ENCODE peak calls at places on chromosomes 13 and 19, in five cellular contexts. One of them, this sample, is unnamed.

GRCh38 chr19:464146-464545 is 3.3 kb upstream of the SHC2 start:
- DNase-seq in Caki2: no peak
- DNase-seq in stimulated activated CD8-positive, alpha-beta memory T cell treated with anti-CD3 and anti-CD28 coated beads, Interleukin-4, amount 100 ng/mL, for 24 hours: no peak
- DNase-seq in mesendoderm: no peak
- DNase-seq in ELR: no peak
- DNase-seq in this sample: no peak

GRCh38 chr19:35959968-35960320 is 23.8 kb downstream of the LRFN3 start:
- DNase-seq in mesendoderm: no peak
- DNase-seq in Caki2: no peak
- DNase-seq in ELR: no peak
- DNase-seq in stimulated activated CD8-positive, alpha-beta memory T cell treated with anti-CD3 and anti-CD28 coated beads, Interleukin-4, amount 100 ng/mL, for 24 hours: no peak
- DNase-seq in this sample: no peak

GRCh38 chr13:66138172-66138811 is 1091.8 kb downstream of the PCDH9 start:
- DNase-seq in ELR: no peak
- DNase-seq in stimulated activated CD8-positive, alpha-beta memory T cell treated with anti-CD3 and anti-CD28 coated beads, Interleukin-4, amount 100 ng/mL, for 24 hours: no peak
- DNase-seq in mesendoderm: no peak
- DNase-seq in Caki2: no peak
- DNase-seq in this sample: no peak

GRCh38 chr13:23161176-23161825 is 19.5 kb upstream of the SGCG start:
- DNase-seq in Caki2: no peak
- DNase-seq in mesendoderm: no peak
- DNase-seq in ELR: no peak
- DNase-seq in stimulated activated CD8-positive, alpha-beta memory T cell treated with anti-CD3 and anti-CD28 coated beads, Interleukin-4, amount 100 ng/mL, for 24 hours: no peak
- DNase-seq in this sample: no peak

GRCh38 chr13:21673592-21674270 is 2.9 kb downstream of the FGF9 start:
- DNase-seq in Caki2: peak
- DNase-seq in ELR: peak
- DNase-seq in stimulated activated CD8-positive, alpha-beta memory T cell treated with anti-CD3 and anti-CD28 coated beads, Interleukin-4, amount 100 ng/mL, for 24 hours: no peak
- DNase-seq in mesendoderm: peak
- DNase-seq in this sample: peak

GRCh38 chr19:13022859-13023636 is 27.8 kb downstream of the NFIX start:
- DNase-seq in mesendoderm: peak
- DNase-seq in ELR: peak
- DNase-seq in Caki2: no peak
- DNase-seq in stimulated activated CD8-positive, alpha-beta memory T cell treated with anti-CD3 and anti-CD28 coated beads, Interleukin-4, amount 100 ng/mL, for 24 hours: no peak
- DNase-seq in this sample: no peak

GRCh38 chr19:46295401-46296308 is 1.2 kb upstream of the HIF3A start:
- DNase-seq in stimulated activated CD8-positive, alpha-beta memory T cell treated with anti-CD3 and anti-CD28 coated beads, Interleukin-4, amount 100 ng/mL, for 24 hours: no peak
- DNase-seq in ELR: no peak
- DNase-seq in mesendoderm: no peak
- DNase-seq in Caki2: no peak
- DNase-seq in this sample: no peak

GRCh38 chr19:41871573-41872383 is 5.3 kb upstream of the CD79A start:
- DNase-seq in stimulated activated CD8-positive, alpha-beta memory T cell treated with anti-CD3 and anti-CD28 coated beads, Interleukin-4, amount 100 ng/mL, for 24 hours: peak
- DNase-seq in ELR: peak
- DNase-seq in mesendoderm: peak
- DNase-seq in Caki2: peak
- DNase-seq in this sample: peak

GRCh38 chr13:45826741-45827140 is 24.8 kb downstream of the SIAH3 start:
- DNase-seq in stimulated activated CD8-positive, alpha-beta memory T cell treated with anti-CD3 and anti-CD28 coated beads, Interleukin-4, amount 100 ng/mL, for 24 hours: no peak
- DNase-seq in mesendoderm: no peak
- DNase-seq in ELR: no peak
- DNase-seq in Caki2: no peak
- DNase-seq in this sample: no peak

GRCh38 chr13:39448831-39449230 is 154.2 kb downstream of the LHFPL6 start:
- DNase-seq in Caki2: no peak
- DNase-seq in mesendoderm: no peak
- DNase-seq in stimulated activated CD8-positive, alpha-beta memory T cell treated with anti-CD3 and anti-CD28 coated beads, Interleukin-4, amount 100 ng/mL, for 24 hours: no peak
- DNase-seq in ELR: no peak
- DNase-seq in this sample: no peak

This sample was measured in GM12891.